ENCODE peak calls at places on chromosomes 5 and 9, in five cellular contexts. O is GM12865; H is CD4-positive, alpha-beta T cell; E is adrenal gland; L is endothelial cell. M is an unnamed sample.

GRCh38 chr5:17395516-17395915 is 102.5 kb upstream of the TAF11L2 start:
- DNase-seq in L (no peak), E (no peak), H (no peak), O (no peak), M (no peak)

GRCh38 chr5:65070026-65070425 is 301.3 kb downstream of the CWC27 start:
- DNase-seq in L (no peak), O (peak), H (no peak), E (no peak), M (no peak)

GRCh38 chr5:157342822-157343402 is 77.0 kb downstream of the CYFIP2 start:
- DNase-seq in O (peak), E (peak), L (peak), H (peak), M (peak)

GRCh38 chr5:179875741-179876667 is 17.4 kb upstream of the MRNIP start:
- DNase-seq in E (no peak), O (no peak), H (no peak), L (no peak), M (no peak)

GRCh38 chr5:142883025-142883424 is 112.8 kb downstream of the ARHGAP26 start:
- DNase-seq in E (peak), L (no peak), O (no peak), H (no peak), M (no peak)

GRCh38 chr9:33959725-33960124 is 89.0 kb downstream of the UBAP2 start:
- DNase-seq in O (no peak), L (no peak), H (no peak), E (no peak), M (no peak)

GRCh38 chr5:150101019-150101418 is 14.7 kb upstream of the CSF1R start:
- DNase-seq in L (no peak), O (no peak), E (no peak), H (no peak), M (no peak)

GRCh38 chr5:73748510-73749410 is 122.8 kb downstream of the ARHGEF28 start:
- DNase-seq in L (no peak), O (no peak), H (no peak), E (peak), M (no peak)

GRCh38 chr5:93206203-93206602 is 374.8 kb downstream of the NR2F1-AS1 start:
- DNase-seq in O (no peak), E (no peak), L (no peak), H (no peak), M (no peak)

GRCh38 chr9:114887963-114888362 is 42.4 kb downstream of the TNFSF8 start:
- DNase-seq in E (no peak), L (no peak), H (no peak), O (no peak), M (no peak)

GRCh38 chr5:54838843-54839242 is 146.6 kb downstream of the ESM1 start:
- DNase-seq in L (no peak), E (no peak), O (no peak), H (no peak), M (no peak)

GRCh38 chr9:109238677-109239076 is 71.6 kb upstream of the FRRS1L start:
- DNase-seq in E (no peak), H (no peak), L (no peak), O (no peak), M (no peak)

GRCh38 chr9:7363777-7364477 is 435.7 kb downstream of the DMAC1 start:
- DNase-seq in H (no peak), L (no peak), E (no peak), O (no peak), M (no peak)

GRCh38 chr5:180350711-180351110 is 2.4 kb downstream of the GFPT2 start:
- DNase-seq in O (no peak), L (no peak), H (no peak), E (no peak), M (no peak)

GRCh38 chr9:133956520-133957076 is 35.5 kb downstream of the VAV2 start:
- DNase-seq in O (peak), L (peak), E (peak), H (no peak), M (no peak)

GRCh38 chr9:133954862-133955529 is 37.1 kb downstream of the VAV2 start:
- DNase-seq in L (no peak), O (peak), H (peak), E (no peak), M (no peak)

GRCh38 chr9:133957328-133957727 is 34.8 kb downstream of the VAV2 start:
- DNase-seq in L (no peak), H (no peak), E (no peak), O (peak), M (no peak)

GRCh38 chr9:133953976-133954709 is 38.0 kb downstream of the VAV2 start:
- DNase-seq in L (no peak), O (peak), H (no peak), E (no peak), M (no peak)

DNA sequence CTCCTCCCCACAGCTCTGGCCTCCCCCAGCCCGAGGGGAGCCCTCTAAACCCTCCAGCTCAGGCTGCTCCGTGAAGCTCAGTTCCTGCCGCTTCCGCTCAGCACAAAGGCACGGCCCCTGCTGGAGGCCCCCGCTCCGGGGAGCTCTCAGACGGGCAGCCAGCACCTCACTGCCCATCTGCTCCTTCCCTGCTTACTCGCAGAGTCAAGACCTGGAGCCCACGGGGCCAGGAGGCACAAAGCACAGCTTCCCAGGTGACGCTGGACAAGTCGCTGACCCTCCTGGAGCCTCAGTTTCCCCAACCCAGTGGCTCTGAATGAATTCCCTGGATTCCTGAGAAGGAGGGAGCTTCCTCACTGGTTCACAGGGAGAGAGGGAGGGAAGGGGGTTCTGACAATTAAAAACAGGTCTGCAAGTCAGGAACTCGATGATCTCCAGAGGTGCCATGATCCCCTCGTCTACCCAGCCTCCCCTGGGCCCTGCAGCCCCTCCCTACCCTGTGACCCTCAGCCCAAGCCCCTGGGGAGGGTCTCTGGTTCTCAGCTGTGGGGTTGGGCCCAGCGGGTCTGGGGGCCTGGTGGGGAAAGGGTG is 36.2 kb downstream of the VAV2 start:
- DNase-seq in H (peak), O (peak), L (peak), E (no peak), M (peak)
- TF ChIP-seq CTCF in H (no peak), O (peak), L (no peak), E (no peak), M (peak)

DNA sequence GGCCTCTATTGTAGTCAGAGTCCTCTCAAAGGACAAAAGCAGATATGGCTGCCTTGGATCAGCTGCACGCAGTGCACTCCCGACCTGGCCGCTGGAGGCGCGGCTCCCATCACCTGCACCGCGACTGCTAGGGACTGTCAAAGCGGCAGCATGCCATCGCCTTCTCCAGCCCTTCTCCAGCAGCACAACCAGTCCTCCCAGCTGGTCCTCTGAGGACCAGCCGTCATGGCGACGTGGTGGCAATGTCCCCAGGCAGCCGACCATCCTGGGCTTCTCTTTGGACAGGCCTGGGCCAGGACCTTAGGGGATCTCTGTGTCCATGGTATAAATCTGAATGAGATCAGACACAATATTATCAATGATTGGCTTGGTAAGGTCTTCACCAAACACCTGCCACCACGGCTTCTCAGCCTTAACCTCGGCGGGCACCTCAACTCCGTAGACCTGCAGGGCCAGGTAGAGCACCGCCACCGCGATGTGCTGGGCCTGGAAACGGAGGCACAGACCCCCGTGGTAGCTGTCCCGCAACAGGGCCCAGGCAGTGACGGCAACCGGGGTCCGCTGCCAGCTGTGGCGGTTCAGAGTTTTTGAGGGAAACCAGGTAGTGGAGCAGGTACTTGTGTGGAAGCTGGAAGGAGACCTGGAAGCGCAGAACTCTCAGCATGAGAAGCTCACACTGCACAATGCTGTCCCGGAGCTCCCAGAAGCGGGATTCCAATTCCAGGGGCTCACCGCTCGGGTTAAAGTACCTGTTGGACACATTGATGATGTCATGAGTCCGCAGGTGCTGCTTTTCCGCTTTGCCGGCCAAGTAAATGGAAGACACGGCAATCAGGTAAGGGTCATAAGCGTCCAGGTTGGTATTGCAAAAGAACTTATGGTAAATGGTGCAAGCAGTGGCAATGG is 8.5 kb downstream of the DUSP1 start:
- DNase-seq in H (no peak), O (no peak), L (no peak), E (no peak), M (no peak)
- TF ChIP-seq CTCF in H (no peak), O (no peak), L (no peak), E (no peak), M (no peak)

DNA sequence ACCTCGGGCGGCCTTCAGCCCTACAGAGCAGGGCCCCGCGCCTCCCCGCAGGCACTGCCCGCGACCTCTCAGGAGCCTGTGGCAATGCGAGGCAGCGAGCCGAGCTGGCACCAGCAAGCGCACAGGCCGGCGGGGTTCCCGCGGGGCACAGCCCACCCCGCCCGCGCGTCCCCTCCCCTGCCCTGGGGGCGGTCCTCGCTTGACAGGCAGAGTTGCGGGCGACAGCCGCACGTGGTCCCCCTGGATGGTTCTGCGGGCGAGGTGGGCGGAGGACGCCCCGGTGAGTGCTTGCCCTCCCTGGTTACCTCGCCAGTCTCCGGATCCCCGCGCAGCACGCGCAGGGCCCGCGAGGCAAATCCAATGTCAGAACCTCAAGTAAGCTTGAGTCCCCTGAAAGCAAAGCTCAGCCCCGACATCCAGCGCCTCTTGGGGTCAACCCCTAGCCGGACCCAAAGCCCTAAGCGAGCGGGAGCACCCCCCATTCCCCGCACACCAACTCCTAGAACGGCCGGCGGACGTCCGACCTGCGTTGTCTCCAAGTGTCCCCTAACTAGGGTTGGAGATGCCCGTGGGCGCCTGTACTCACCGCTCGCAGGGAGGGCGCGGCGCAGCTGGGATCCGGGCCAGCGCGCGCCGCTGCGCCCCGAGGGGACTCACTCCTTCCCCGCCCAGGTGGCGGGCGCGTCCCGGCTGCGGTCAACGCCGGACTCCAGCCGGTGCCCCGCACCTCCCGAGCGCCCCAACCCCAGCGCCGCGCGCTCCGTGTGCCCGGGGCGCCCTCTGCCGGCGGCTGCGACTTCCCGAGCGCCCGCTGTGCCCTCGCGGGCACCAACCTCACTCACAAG is at the start of gene DRD1:
- DNase-seq in H (peak), L (peak), E (peak), O (peak), M (peak)
- TF ChIP-seq CTCF in H (peak), L (peak), E (peak), O (peak), M (peak)

GRCh38 chr5:14242447-14242846 is 99.3 kb downstream of the TRIO start:
- DNase-seq in O (no peak), L (no peak), E (no peak), H (no peak), M (no peak)
- TF ChIP-seq CTCF in O (no peak), L (no peak), E (no peak), H (no peak), M (no peak)

DNA sequence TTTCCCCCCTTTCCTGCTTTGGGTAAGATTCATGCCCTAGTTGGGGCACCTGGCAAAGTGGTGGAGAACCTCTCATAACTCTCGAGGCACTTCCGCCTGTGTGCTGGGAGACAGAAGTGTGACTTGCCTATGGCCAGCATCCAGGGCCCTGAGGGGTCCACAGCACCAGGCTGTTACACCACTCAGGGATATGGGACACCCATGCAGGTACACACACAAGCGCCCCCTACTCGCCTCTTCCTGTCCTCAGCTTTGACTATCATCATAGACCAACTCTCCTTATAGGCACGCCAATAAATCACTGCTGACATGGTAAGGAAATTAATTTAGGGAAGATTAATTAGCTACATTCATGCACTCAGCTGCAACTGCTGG is 45.4 kb downstream of the SHB start:
- DNase-seq in O (no peak), E (no peak), H (no peak), L (no peak), M (no peak)
- TF ChIP-seq CTCF in O (no peak), E (no peak), H (no peak), L (no peak), M (no peak)

GRCh38 chr9:129460323-129461261 is 160.3 kb downstream of the C9orf50 start:
- DNase-seq in L (peak), E (peak), H (peak), O (peak), M (peak)
- TF ChIP-seq CTCF in L (no peak), E (peak), H (no peak), O (no peak), M (no peak)

DNA sequence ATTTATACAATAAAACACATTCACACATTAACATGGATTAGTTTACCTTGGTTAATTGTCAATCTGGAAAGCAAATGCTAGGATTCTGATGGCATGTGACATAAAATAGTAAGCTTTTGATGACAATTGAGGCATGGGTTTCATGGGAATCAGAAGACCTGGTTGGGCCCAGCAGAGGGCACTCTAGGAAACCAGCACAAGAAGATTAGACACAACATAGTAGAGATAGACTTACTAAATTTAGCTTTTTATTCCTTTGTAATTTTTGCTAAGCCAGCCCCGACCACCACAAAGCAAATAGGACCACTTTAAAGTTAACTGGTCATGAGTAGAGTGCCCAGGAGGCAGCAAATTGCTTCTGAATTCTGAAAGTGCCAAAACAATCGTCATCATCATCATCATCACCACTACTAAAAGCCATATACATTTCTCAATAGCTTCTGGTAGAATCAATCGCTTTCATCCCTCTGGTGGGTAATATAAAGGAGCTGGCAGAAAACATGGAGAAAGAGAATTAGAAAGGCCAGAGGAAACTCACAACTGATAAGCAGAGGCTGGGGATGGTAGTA is 163.2 kb downstream of the ARRDC3 start:
- DNase-seq in H (peak), E (peak), O (peak), L (peak), M (no peak)
- TF ChIP-seq CTCF in H (peak), E (peak), O (peak), L (peak), M (peak)

GRCh38 chr5:56962286-56962685 is 10.4 kb upstream of the MIER3 start:
- DNase-seq in E (no peak), O (no peak), L (no peak), H (no peak), M (no peak)

GRCh38 chr5:56964173-56964572 is 12.2 kb upstream of the MIER3 start:
- DNase-seq in L (no peak), E (no peak), H (no peak), O (no peak), M (no peak)

GRCh38 chr5:56958595-56958994 is 6.7 kb upstream of the MIER3 start:
- DNase-seq in O (no peak), H (no peak), L (no peak), E (no peak), M (no peak)

GRCh38 chr5:56961746-56962145 is 9.8 kb upstream of the MIER3 start:
- DNase-seq in H (no peak), O (no peak), E (no peak), L (no peak), M (no peak)
- TF ChIP-seq CTCF in H (no peak), O (no peak), E (no peak), L (no peak), M (no peak)